ENCODE peak calls at places on chromosomes 16 and 17, in five cellular contexts. I is heart right ventricle; F is activated T-helper 1 cell treated with Interleukin-2 at 50 U/mL for 16 hours; X is activated CD8-positive, alpha-beta memory T cell treated with anti-CD3 and anti-CD28 coated beads for 1 hour; Q is HEK293T. H is an unnamed sample.

GRCh38 chr17:60851181-60851580 is 173.5 kb downstream of the BCAS3 start:
- DNase-seq in I (no peak), F (no peak), X (no peak), Q (no peak), H (no peak)

GRCh38 chr17:45246861-45247428 is 14.9 kb downstream of the SPATA32 start:
- DNase-seq in I (no peak), F (no peak), X (no peak), Q (peak; percentile 72), H (no peak)

GRCh38 chr16:78689031-78689430 is 589.6 kb downstream of the WWOX start:
- DNase-seq in I (no peak), F (no peak), X (no peak), Q (no peak), H (no peak)

GRCh38 chr17:38681096-38681495 is 6.3 kb upstream of the EPOP start:
- DNase-seq in I (no peak), F (no peak), X (no peak), Q (no peak), H (no peak)

GRCh38 chr17:34154916-34155730 is 100.0 kb upstream of the CCL2 start:
- DNase-seq in I (no peak), F (no peak), X (no peak), Q (no peak), H (no peak)

GRCh38 chr17:47717261-47717697 is 15.8 kb upstream of the TBX21 start:
- DNase-seq in I (no peak), F (no peak), X (no peak), Q (no peak), H (peak; percentile 29)

GRCh38 chr16:48383204-48383876 is 1.9 kb downstream of the SIAH1 start:
- DNase-seq in I (no peak), F (no peak), X (no peak), Q (no peak), H (no peak)

GRCh38 chr16:83682126-83682857 is 125.5 kb upstream of the HSBP1 start:
- DNase-seq in I (no peak), F (no peak), X (no peak), Q (no peak), H (no peak)

GRCh38 chr16:48110982-48111381 is 44.8 kb downstream of the ABCC12 start:
- DNase-seq in I (no peak), F (no peak), X (no peak), Q (no peak), H (no peak)

GRCh38 chr17:82030470-82031302 is 792 bp upstream of the RAC3 start:
- DNase-seq in I (peak; percentile 82), F (peak; percentile 76), X (no peak), Q (peak; percentile 88), H (peak; percentile 66)

GRCh38 chr17:43175213-43176118 is 4.5 kb downstream of the NBR1 start:
- DNase-seq in I (no peak), F (no peak), X (no peak), Q (no peak), H (no peak)

GRCh38 chr16:89257757-89258465 is 40.4 kb downstream of the ZNF778 start:
- DNase-seq in I (no peak), F (no peak), X (no peak), Q (no peak), H (no peak)

GRCh38 chr17:19766421-19767270 is 18.5 kb upstream of the ALDH3A1 start:
- DNase-seq in I (peak; percentile 77), F (peak; percentile 68), X (peak; percentile 39), Q (peak; percentile 83), H (peak; percentile 62)

GRCh38 chr17:60390881-60391418 is 983 bp downstream of the USP32 start:
- DNase-seq in I (peak; percentile 14), F (no peak), X (no peak), Q (peak; percentile 31), H (no peak)

GRCh38 chr16:3190949-3191353 is 2.9 kb downstream of the OR1F1 start:
- DNase-seq in I (no peak), F (no peak), X (no peak), Q (peak; percentile 32), H (no peak)

GRCh38 chr17:1487939-1488825 is 4.3 kb downstream of the MYO1C start:
- DNase-seq in I (peak; percentile 91), F (peak; percentile 61), X (no peak), Q (peak; percentile 84), H (peak; percentile 64)

GRCh38 chr17:36544049-36544319 is 735 bp upstream of the GGNBP2 start:
- DNase-seq in I (peak; percentile 26), F (no peak), X (no peak), Q (peak; percentile 16), H (peak; percentile 10)

GRCh38 chr17:37440424-37440823 is 33.7 kb downstream of the TADA2A start:
- DNase-seq in I (no peak), F (no peak), X (no peak), Q (no peak), H (no peak)

GRCh38 chr16:85056211-85056748 is 28.7 kb downstream of the KIAA0513 start:
- DNase-seq in I (no peak), F (no peak), X (no peak), Q (peak; percentile 49), H (no peak)

GRCh38 chr16:87380875-87381274 is 2.7 kb downstream of the FBXO31 start:
- DNase-seq in I (no peak), F (no peak), X (no peak), Q (no peak), H (no peak)

GRCh38 chr17:19274893-19275292 is 37.7 kb downstream of the EPN2 start:
- DNase-seq in I (no peak), F (no peak), X (no peak), Q (no peak), H (no peak)

GRCh38 chr17:34663714-34664113 is 84.3 kb downstream of the TMEM132E start:
- DNase-seq in I (no peak), F (no peak), X (no peak), Q (no peak), H (no peak)

GRCh38 chr16:66225696-66226095 is 140.8 kb upstream of the CDH5 start:
- DNase-seq in I (no peak), F (no peak), X (no peak), Q (no peak), H (no peak)

GRCh38 chr16:66924527-66925321 is 611 bp downstream of the RRAD start:
- DNase-seq in I (no peak), F (peak; percentile 18), X (no peak), Q (no peak), H (peak; percentile 35)

GRCh38 chr16:252366-253337 is 18.0 kb downstream of the FAM234A start:
- DNase-seq in I (no peak), F (no peak), X (no peak), Q (no peak), H (peak; percentile 8)

GRCh38 chr16:12757546-12757945 is 46.1 kb downstream of the CPPED1 start:
- DNase-seq in I (no peak), F (no peak), X (no peak), Q (no peak), H (no peak)

GRCh38 chr17:9875441-9875840 is 29.6 kb downstream of the RCVRN start:
- DNase-seq in I (no peak), F (no peak), X (no peak), Q (no peak), H (no peak)

GRCh38 chr16:85735225-85735722 is 15.6 kb downstream of the C16orf74 start:
- DNase-seq in I (no peak), F (peak; percentile 37), X (no peak), Q (no peak), H (peak; percentile 13)

GRCh38 chr16:58021661-58022551 is 3.6 kb upstream of the MMP15 start:
- DNase-seq in I (no peak), F (no peak), X (no peak), Q (no peak), H (no peak)

GRCh38 chr17:72778161-72779151 is 314.0 kb downstream of the SLC39A11 start:
- DNase-seq in I (no peak), F (no peak), X (no peak), Q (no peak), H (no peak)

GRCh38 chr17:63646492-63646815 is 24.2 kb downstream of the MAP3K3 start:
- DNase-seq in I (no peak), F (no peak), X (no peak), Q (no peak), H (no peak)